ENCODE peak calls at places on chromosomes 11 and 22, in four cellular contexts. One of them, this sample, is unnamed.

GRCh38 chr11:103097279-103097678 is 5.3 kb upstream of the DCUN1D5 start:
- DNase-seq in neuronal stem cell: no peak
- DNase-seq in mesendoderm: no peak
- DNase-seq in IMR-90: no peak
- DNase-seq in this sample: no peak

GRCh38 chr11:16809901-16810668 is 71.6 kb downstream of the C11orf58 start:
- DNase-seq in neuronal stem cell: no peak
- DNase-seq in mesendoderm: no peak
- DNase-seq in IMR-90: peak
- DNase-seq in this sample: no peak

GRCh38 chr11:75389276-75389605 is 10.1 kb upstream of the RPS3 start:
- DNase-seq in neuronal stem cell: no peak
- DNase-seq in mesendoderm: no peak
- DNase-seq in IMR-90: peak
- DNase-seq in this sample: peak

GRCh38 chr11:41431784-41432183 is 27.7 kb downstream of the LRRC4C start:
- DNase-seq in neuronal stem cell: no peak
- DNase-seq in mesendoderm: peak
- DNase-seq in IMR-90: no peak
- DNase-seq in this sample: no peak

GRCh38 chr11:94928146-94928995 is 45.0 kb downstream of the CWC15 start:
- DNase-seq in neuronal stem cell: no peak
- DNase-seq in mesendoderm: no peak
- DNase-seq in IMR-90: no peak
- DNase-seq in this sample: peak

GRCh38 chr22:37043828-37044538 is 7.6 kb upstream of the KCTD17 start:
- DNase-seq in neuronal stem cell: no peak
- DNase-seq in mesendoderm: peak
- DNase-seq in IMR-90: peak
- DNase-seq in this sample: peak

GRCh38 chr11:105367129-105367528 is 227.6 kb upstream of the CARD18 start:
- DNase-seq in neuronal stem cell: no peak
- DNase-seq in mesendoderm: no peak
- DNase-seq in IMR-90: no peak
- DNase-seq in this sample: no peak

GRCh38 chr11:125207866-125208425 is 43.4 kb downstream of the PKNOX2 start:
- DNase-seq in neuronal stem cell: no peak
- DNase-seq in mesendoderm: no peak
- DNase-seq in IMR-90: peak
- DNase-seq in this sample: no peak

GRCh38 chr11:16966633-16967346 is 47.4 kb downstream of the PLEKHA7 start:
- DNase-seq in neuronal stem cell: no peak
- DNase-seq in mesendoderm: no peak
- DNase-seq in IMR-90: no peak
- DNase-seq in this sample: no peak

GRCh38 chr11:79393362-79394043 is 47.3 kb downstream of the TENM4 start:
- DNase-seq in neuronal stem cell: no peak
- DNase-seq in mesendoderm: peak
- DNase-seq in IMR-90: no peak
- DNase-seq in this sample: no peak

GRCh38 chr11:113334183-113334582 is 19.8 kb downstream of the TTC12 start:
- DNase-seq in neuronal stem cell: no peak
- DNase-seq in mesendoderm: no peak
- DNase-seq in IMR-90: no peak
- DNase-seq in this sample: no peak

GRCh38 chr11:121249039-121249663 is 43.4 kb upstream of the SC5D start:
- DNase-seq in neuronal stem cell: peak
- DNase-seq in mesendoderm: peak
- DNase-seq in IMR-90: peak
- DNase-seq in this sample: peak

GRCh38 chr11:11722861-11723260 is 101.1 kb upstream of the GALNT18 start:
- DNase-seq in neuronal stem cell: no peak
- DNase-seq in mesendoderm: peak
- DNase-seq in IMR-90: no peak
- DNase-seq in this sample: no peak

GRCh38 chr11:44993971-44994705 is 43.5 kb upstream of the TP53I11 start:
- DNase-seq in neuronal stem cell: no peak
- DNase-seq in mesendoderm: no peak
- DNase-seq in IMR-90: no peak
- DNase-seq in this sample: no peak

GRCh38 chr11:65859812-65860277 is 388 bp upstream of the MUS81 start:
- DNase-seq in neuronal stem cell: no peak
- DNase-seq in mesendoderm: no peak
- DNase-seq in IMR-90: no peak
- DNase-seq in this sample: no peak

GRCh38 chr22:27218012-27218483 is 560.7 kb downstream of the MIAT start:
- DNase-seq in neuronal stem cell: no peak
- DNase-seq in mesendoderm: no peak
- DNase-seq in IMR-90: no peak
- DNase-seq in this sample: peak

GRCh38 chr22:29167032-29167911 is 38.4 kb upstream of the EMID1 start:
- DNase-seq in neuronal stem cell: no peak
- DNase-seq in mesendoderm: no peak
- DNase-seq in IMR-90: no peak
- DNase-seq in this sample: no peak

GRCh38 chr22:35648066-35649025 is at the start of gene APOL6:
- DNase-seq in neuronal stem cell: no peak
- DNase-seq in mesendoderm: no peak
- DNase-seq in IMR-90: peak
- DNase-seq in this sample: peak

GRCh38 chr11:60923800-60924109 is 505 bp upstream of the TMEM132A start:
- DNase-seq in neuronal stem cell: no peak
- DNase-seq in mesendoderm: no peak
- DNase-seq in IMR-90: no peak
- DNase-seq in this sample: no peak
- H3K18ac ChIP-seq in neuronal stem cell: peak
- H3K18ac ChIP-seq in mesendoderm: no peak
- H3K18ac ChIP-seq in IMR-90: no peak
- H3K18ac ChIP-seq in this sample: no peak

GRCh38 chr11:123299721-123300120 is 104.7 kb upstream of the CLMP start:
- DNase-seq in neuronal stem cell: no peak
- DNase-seq in mesendoderm: no peak
- DNase-seq in IMR-90: no peak
- DNase-seq in this sample: no peak
- H2AK5ac ChIP-seq in neuronal stem cell: peak
- H2AK5ac ChIP-seq in mesendoderm: no peak
- H2AK5ac ChIP-seq in IMR-90: no peak
- H2AK5ac ChIP-seq in this sample: no peak

GRCh38 chr11:20036625-20037335 is 123.5 kb downstream of the DBX1 start:
- DNase-seq in neuronal stem cell: no peak
- DNase-seq in mesendoderm: no peak
- DNase-seq in IMR-90: no peak
- DNase-seq in this sample: no peak

GRCh38 chr11:20035375-20035700 is 124.9 kb downstream of the DBX1 start:
- DNase-seq in neuronal stem cell: no peak
- DNase-seq in mesendoderm: no peak
- DNase-seq in IMR-90: no peak
- DNase-seq in this sample: no peak

GRCh38 chr11:20037358-20037757 is 122.9 kb downstream of the DBX1 start:
- DNase-seq in neuronal stem cell: no peak
- DNase-seq in mesendoderm: no peak
- DNase-seq in IMR-90: no peak
- DNase-seq in this sample: no peak

GRCh38 chr11:20034941-20035340 is 125.3 kb downstream of the DBX1 start:
- DNase-seq in neuronal stem cell: no peak
- DNase-seq in mesendoderm: no peak
- DNase-seq in IMR-90: no peak
- DNase-seq in this sample: no peak

GRCh38 chr11:20035701-20036601 is 124.3 kb downstream of the DBX1 start:
- DNase-seq in neuronal stem cell: no peak
- DNase-seq in mesendoderm: no peak
- DNase-seq in IMR-90: peak
- DNase-seq in this sample: peak
- H3K23ac ChIP-seq in neuronal stem cell: peak
- H3K23ac ChIP-seq in mesendoderm: no peak
- H3K23ac ChIP-seq in IMR-90: no peak
- H3K23ac ChIP-seq in this sample: no peak

GRCh38 chr11:32583451-32584271 is at the start of gene EIF3M:
- DNase-seq in neuronal stem cell: peak
- DNase-seq in mesendoderm: peak
- DNase-seq in IMR-90: peak
- DNase-seq in this sample: peak
- H3K18ac ChIP-seq in neuronal stem cell: peak
- H3K18ac ChIP-seq in mesendoderm: peak
- H3K18ac ChIP-seq in IMR-90: peak
- H3K18ac ChIP-seq in this sample: peak

GRCh38 chr11:68684385-68685356 is at the start of gene GAL:
- DNase-seq in neuronal stem cell: no peak
- DNase-seq in mesendoderm: peak
- DNase-seq in IMR-90: no peak
- DNase-seq in this sample: peak
- H2AK5ac ChIP-seq in neuronal stem cell: peak
- H2AK5ac ChIP-seq in mesendoderm: no peak
- H2AK5ac ChIP-seq in IMR-90: peak
- H2AK5ac ChIP-seq in this sample: no peak

GRCh38 chr11:21933095-21933494 is 259.8 kb upstream of the ANO5 start:
- DNase-seq in neuronal stem cell: no peak
- DNase-seq in mesendoderm: no peak
- DNase-seq in IMR-90: no peak
- DNase-seq in this sample: no peak

GRCh38 chr11:21927628-21928027 is 265.3 kb upstream of the ANO5 start:
- DNase-seq in neuronal stem cell: no peak
- DNase-seq in mesendoderm: no peak
- DNase-seq in IMR-90: no peak
- DNase-seq in this sample: no peak

GRCh38 chr11:21931436-21932101 is 261.3 kb upstream of the ANO5 start:
- DNase-seq in neuronal stem cell: no peak
- DNase-seq in mesendoderm: no peak
- DNase-seq in IMR-90: no peak
- DNase-seq in this sample: no peak

DNA sequence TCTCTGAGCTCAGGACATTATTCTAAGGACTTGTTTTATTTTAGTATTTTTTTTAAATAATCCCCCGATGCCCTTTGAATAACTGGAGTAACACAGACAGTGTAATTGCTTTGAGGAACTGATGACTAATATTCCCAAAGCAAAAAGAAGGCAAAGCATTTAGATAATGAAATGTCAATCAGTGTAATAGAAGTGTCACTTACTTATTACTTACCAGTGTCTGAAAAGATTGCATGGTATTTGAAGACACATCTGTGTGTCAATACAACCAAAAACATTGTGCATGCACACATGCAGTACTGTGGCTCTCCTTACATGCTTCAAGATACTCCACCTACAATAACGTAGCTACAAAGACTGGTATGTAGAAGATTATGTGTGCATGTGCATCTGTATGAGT is 264.1 kb upstream of the ANO5 start:
- DNase-seq in neuronal stem cell: no peak
- DNase-seq in mesendoderm: no peak
- DNase-seq in IMR-90: no peak
- DNase-seq in this sample: no peak
- H3K23ac ChIP-seq in neuronal stem cell: no peak
- H3K23ac ChIP-seq in mesendoderm: no peak
- H3K23ac ChIP-seq in IMR-90: no peak
- H3K23ac ChIP-seq in this sample: no peak

DNA sequence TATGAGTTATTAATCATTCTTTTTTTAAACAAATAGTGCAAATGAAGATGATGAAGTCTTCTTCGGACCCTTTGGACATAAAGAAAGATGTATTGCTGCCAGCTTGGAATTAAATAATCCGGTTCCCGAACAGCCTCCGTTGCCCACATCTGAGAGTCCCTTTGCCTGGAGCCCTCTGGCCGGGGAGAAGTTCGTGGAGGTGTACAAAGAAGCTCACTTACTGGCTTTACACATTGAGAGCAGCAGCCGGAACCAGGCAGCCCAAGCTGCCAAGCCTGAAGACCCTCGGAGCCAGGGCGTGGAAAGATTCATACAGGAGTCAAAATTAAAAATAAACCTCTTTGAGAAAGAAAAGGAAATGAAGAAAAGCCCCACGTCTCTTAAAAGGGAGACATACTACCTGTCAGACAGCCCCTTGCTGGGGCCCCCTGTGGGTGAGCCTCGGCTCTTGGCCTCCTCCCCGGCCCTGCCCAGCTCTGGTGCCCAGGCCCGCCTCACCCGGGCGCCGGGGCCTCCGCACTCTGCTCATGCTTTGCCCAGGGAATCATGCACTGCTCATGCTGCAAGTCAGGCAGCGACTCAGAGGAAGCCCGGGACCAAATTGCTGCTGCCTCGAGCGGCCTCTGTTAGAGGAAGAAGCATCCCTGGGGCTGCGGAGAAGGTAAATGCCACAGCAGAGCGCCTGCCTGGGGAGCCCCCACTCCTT is 11.8 kb downstream of the GTSE1 start:
- DNase-seq in neuronal stem cell: no peak
- DNase-seq in mesendoderm: no peak
- DNase-seq in IMR-90: no peak
- DNase-seq in this sample: no peak
- H3K18ac ChIP-seq in neuronal stem cell: no peak
- H3K18ac ChIP-seq in mesendoderm: no peak
- H3K18ac ChIP-seq in IMR-90: no peak
- H3K18ac ChIP-seq in this sample: no peak

GRCh38 chr22:49240472-49240871 is 587.2 kb downstream of the BRD1 start:
- DNase-seq in neuronal stem cell: no peak
- DNase-seq in mesendoderm: no peak
- DNase-seq in IMR-90: no peak
- DNase-seq in this sample: no peak

GRCh38 chr22:49238181-49239141 is 589.2 kb downstream of the BRD1 start:
- DNase-seq in neuronal stem cell: no peak
- DNase-seq in mesendoderm: no peak
- DNase-seq in IMR-90: no peak
- DNase-seq in this sample: no peak

GRCh38 chr22:49240016-49240380 is 587.7 kb downstream of the BRD1 start:
- DNase-seq in neuronal stem cell: no peak
- DNase-seq in mesendoderm: no peak
- DNase-seq in IMR-90: no peak
- DNase-seq in this sample: no peak

GRCh38 chr22:49237703-49238102 is 590.0 kb downstream of the BRD1 start:
- DNase-seq in neuronal stem cell: no peak
- DNase-seq in mesendoderm: no peak
- DNase-seq in IMR-90: no peak
- DNase-seq in this sample: no peak

GRCh38 chr22:49239264-49240015 is 588.2 kb downstream of the BRD1 start:
- DNase-seq in neuronal stem cell: no peak
- DNase-seq in mesendoderm: peak
- DNase-seq in IMR-90: no peak
- DNase-seq in this sample: no peak
- H2AK5ac ChIP-seq in neuronal stem cell: peak
- H2AK5ac ChIP-seq in mesendoderm: no peak
- H2AK5ac ChIP-seq in IMR-90: no peak
- H2AK5ac ChIP-seq in this sample: no peak